ENCODE peak calls at places on chromosomes 11 and 22, in seven cellular contexts. Q, A, W, Y, P, Z and E are unnamed samples.

GRCh38 chr11:2300290-2300935 is 1.3 kb downstream of the C11orf21 start:
- DNase-seq in Q (peak; percentile 50), A (no peak), W (no peak), Y (peak; percentile 36), P (no peak), Z (peak; percentile 25), E (no peak)

GRCh38 chr22:43681724-43682360 is 130.3 kb downstream of the EFCAB6 start:
- DNase-seq in Q (no peak), A (no peak), W (no peak), Y (no peak), P (no peak), Z (no peak), E (no peak)

GRCh38 chr11:133337905-133338536 is 194.3 kb downstream of the OPCML start:
- DNase-seq in Q (no peak), A (no peak), W (no peak), Y (no peak), P (peak; percentile 53), Z (no peak), E (no peak)

GRCh38 chr22:47157486-47158270 is 395.2 kb downstream of the TBC1D22A start:
- DNase-seq in Q (no peak), A (no peak), W (no peak), Y (no peak), P (no peak), Z (no peak), E (no peak)

GRCh38 chr22:38180841-38181452 is 683 bp downstream of the PLA2G6 start:
- DNase-seq in Q (no peak), A (no peak), W (peak; percentile 37), Y (peak; percentile 23), P (no peak), Z (peak; percentile 59), E (no peak)

GRCh38 chr11:36452987-36453386 is 57.1 kb downstream of the TRAF6 start:
- DNase-seq in Q (no peak), A (no peak), W (no peak), Y (no peak), P (no peak), Z (no peak), E (no peak)

GRCh38 chr11:45444796-45445195 is 158.7 kb upstream of the SYT13 start:
- DNase-seq in Q (no peak), A (no peak), W (no peak), Y (no peak), P (no peak), Z (no peak), E (no peak)

GRCh38 chr11:1879342-1879940 is 12.3 kb downstream of the PRR33 start:
- DNase-seq in Q (no peak), A (no peak), W (no peak), Y (no peak), P (no peak), Z (no peak), E (no peak)

GRCh38 chr11:112345708-112346107 is 85.0 kb upstream of the PLET1 start:
- DNase-seq in Q (no peak), A (no peak), W (no peak), Y (no peak), P (peak; percentile 13), Z (no peak), E (no peak)

GRCh38 chr22:45893516-45893915 is 83.4 kb downstream of the WNT7B start:
- DNase-seq in Q (no peak), A (no peak), W (no peak), Y (no peak), P (no peak), Z (no peak), E (no peak)

GRCh38 chr11:2566223-2567025 is 121.6 kb downstream of the KCNQ1 start:
- DNase-seq in Q (no peak), A (peak; percentile 44), W (no peak), Y (no peak), P (peak; percentile 33), Z (peak; percentile 68), E (no peak)

GRCh38 chr22:29290061-29290460 is 16.4 kb upstream of the GAS2L1 start:
- DNase-seq in Q (no peak), A (no peak), W (no peak), Y (no peak), P (no peak), Z (no peak), E (no peak)

DNA sequence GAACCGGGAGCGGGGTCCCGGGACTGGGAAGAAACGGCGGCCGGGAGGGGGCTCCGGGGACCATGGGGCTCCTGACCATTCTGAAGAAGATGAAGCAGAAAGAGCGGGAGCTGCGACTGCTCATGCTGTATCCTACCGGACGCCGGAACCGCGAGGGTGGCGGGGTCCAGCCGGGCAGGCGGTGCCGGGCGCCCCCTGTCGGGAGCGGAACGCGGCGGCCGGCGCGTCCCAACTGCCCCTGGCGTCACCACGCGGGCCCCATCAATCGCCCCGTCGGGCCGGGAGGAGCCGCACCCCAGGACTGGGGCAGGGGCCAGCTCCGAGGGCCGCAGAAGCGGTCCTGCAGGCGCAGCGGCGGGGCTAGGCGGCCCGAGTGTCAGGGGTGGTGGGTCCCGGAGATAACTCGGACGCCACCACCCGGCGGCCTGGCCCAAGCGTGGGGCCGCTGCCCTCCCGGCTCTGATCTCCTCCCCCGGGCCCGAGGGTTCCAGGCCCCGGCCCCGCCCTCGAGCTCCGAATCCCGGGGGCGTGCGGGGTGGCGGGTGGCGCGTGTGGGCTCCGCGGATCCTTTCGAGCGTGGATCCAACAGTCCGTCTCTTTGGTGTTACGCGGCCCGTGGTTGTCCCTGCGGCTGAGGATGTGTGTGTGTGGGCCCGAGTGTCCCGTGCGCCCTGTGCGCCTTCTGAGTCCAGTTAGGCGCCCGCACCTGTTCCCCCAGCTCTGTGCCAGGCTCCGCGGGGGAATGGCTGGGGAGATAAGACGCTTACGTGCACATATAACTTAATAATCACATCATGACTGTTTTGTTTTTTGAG is at the start of gene ARL2:
- DNase-seq in Q (no peak), A (no peak), W (peak; percentile 12), Y (peak; percentile 51), P (no peak), Z (peak; percentile 36), E (no peak)
- TF ChIP-seq CTCF in Q (peak; percentile 78), A (peak; percentile 79), W (peak; percentile 82), Y (peak; percentile 91), P (peak; percentile 64), Z (peak; percentile 86), E (peak; percentile 79)

DNA sequence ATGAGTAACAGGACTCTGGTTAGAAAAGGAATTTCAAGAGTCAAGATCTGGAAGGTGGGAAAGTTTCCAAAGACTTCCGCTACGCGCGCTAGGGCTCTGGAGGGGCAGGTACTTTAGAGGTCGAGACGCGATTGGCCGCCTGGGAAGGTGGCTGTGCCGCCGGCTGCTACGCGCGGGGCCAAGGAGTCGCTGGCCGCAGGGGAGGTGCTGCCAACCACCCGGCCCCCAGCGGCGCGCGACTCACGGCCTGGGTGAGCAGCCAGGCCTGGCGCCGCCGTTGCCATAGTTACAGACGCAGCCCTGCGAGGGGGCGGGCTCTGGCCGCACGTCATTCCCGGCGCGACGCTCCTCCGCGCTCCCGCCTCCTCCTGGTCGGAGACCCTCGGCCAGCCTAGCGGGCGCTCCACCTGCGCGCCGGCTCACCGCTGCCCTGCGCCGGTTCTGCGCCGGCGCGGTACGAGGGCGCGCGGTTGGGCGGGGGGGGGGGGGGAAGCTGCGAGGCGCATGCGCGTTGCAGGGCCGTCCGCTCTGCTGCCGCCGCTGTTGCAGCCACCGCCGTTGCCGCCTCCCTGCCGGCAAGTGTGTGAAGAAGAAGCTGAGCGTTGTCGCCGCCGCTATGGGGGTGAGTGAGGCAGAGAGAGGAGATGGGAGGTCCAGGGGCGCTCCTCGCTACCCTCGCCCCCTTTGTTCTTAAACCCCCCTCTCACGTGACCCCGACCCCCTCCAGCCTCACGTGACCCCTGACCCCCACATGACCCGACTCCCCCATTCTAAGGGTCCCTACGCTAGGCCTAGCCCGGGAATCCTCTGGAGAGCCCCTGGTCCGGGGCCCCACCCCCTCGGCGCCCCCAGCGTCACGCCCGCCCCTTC is at the start of gene NAA40:
- DNase-seq in Q (peak; percentile 85), A (peak; percentile 87), W (peak; percentile 86), Y (peak; percentile 97), P (peak; percentile 99), Z (peak; percentile 95), E (peak; percentile 88)
- TF ChIP-seq CTCF in Q (no peak), A (peak; percentile 62), W (no peak), Y (no peak), P (no peak), Z (no peak), E (no peak)

GRCh38 chr11:9094420-9094819 is 3.0 kb upstream of the SCUBE2 start:
- DNase-seq in Q (no peak), A (no peak), W (no peak), Y (no peak), P (no peak), Z (no peak), E (no peak)

GRCh38 chr11:9092085-9092484 is 686 bp upstream of the SCUBE2 start:
- DNase-seq in Q (no peak), A (no peak), W (no peak), Y (no peak), P (no peak), Z (no peak), E (no peak)

GRCh38 chr11:9096427-9096826 is 5.0 kb upstream of the SCUBE2 start:
- DNase-seq in Q (no peak), A (no peak), W (no peak), Y (no peak), P (no peak), Z (no peak), E (no peak)

GRCh38 chr11:9092846-9093778 is 1.7 kb upstream of the SCUBE2 start:
- DNase-seq in Q (no peak), A (no peak), W (peak; percentile 45), Y (no peak), P (no peak), Z (no peak), E (no peak)

GRCh38 chr11:9095421-9095820 is 4.0 kb upstream of the SCUBE2 start:
- DNase-seq in Q (no peak), A (no peak), W (no peak), Y (no peak), P (no peak), Z (no peak), E (no peak)
- TF ChIP-seq CTCF in Q (no peak), A (no peak), W (no peak), Y (no peak), P (peak; percentile 41), Z (no peak), E (no peak)

GRCh38 chr11:57640068-57640800 is 9.5 kb downstream of the YPEL4 start:
- DNase-seq in Q (no peak), A (no peak), W (no peak), Y (no peak), P (no peak), Z (no peak), E (no peak)

GRCh38 chr11:57638005-57638760 is 11.5 kb downstream of the YPEL4 start:
- DNase-seq in Q (no peak), A (peak; percentile 78), W (peak; percentile 74), Y (no peak), P (peak; percentile 97), Z (peak; percentile 36), E (peak; percentile 72)

GRCh38 chr11:57639321-57640067 is 10.2 kb downstream of the YPEL4 start:
- DNase-seq in Q (no peak), A (no peak), W (no peak), Y (no peak), P (peak; percentile 98), Z (no peak), E (peak; percentile 92)

GRCh38 chr11:57637626-57638004 is 12.1 kb downstream of the YPEL4 start:
- DNase-seq in Q (no peak), A (no peak), W (no peak), Y (no peak), P (peak; percentile 85), Z (no peak), E (peak; percentile 58)

DNA sequence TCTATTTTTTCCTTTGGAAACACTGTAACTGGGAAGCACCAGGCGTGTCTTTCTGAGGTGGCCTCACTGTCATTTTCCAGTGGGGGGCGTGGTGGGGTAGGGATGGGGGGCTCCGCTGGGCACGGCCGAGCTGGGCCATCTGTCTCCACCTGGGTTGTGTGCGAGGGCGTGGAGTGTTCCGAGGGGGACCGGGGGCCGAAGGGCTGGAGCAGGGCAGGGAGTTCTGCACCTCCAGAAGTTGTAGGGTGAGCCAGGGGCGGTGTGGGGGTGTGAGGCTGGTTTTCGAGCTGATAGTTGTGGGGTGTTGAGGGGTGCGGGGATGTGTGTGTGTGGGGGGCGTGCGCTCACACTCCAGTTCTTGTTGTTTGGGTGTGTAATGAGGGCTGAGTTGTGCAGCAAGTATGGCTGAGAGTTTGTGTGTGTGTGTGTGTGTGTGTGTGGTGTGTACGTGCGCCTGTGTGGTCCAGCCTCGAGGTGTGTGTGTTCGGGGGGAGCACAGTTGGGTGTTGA is 10.8 kb downstream of the YPEL4 start:
- DNase-seq in Q (no peak), A (no peak), W (no peak), Y (no peak), P (peak; percentile 59), Z (no peak), E (no peak)
- TF ChIP-seq CTCF in Q (no peak), A (no peak), W (no peak), Y (no peak), P (no peak), Z (no peak), E (no peak)